ENCODE peak calls at places on chromosomes 5 and 9, in five cellular contexts. C, P, W, Z and B are unnamed samples.

GRCh38 chr9:69583641-69584234 is 88.4 kb downstream of the APBA1 start:
- DNase-seq in C (no peak), P (no peak), W (no peak), Z (no peak), B (no peak)

GRCh38 chr9:130358928-130359327 is 85.8 kb upstream of the ASS1 start:
- DNase-seq in C (no peak), P (no peak), W (no peak), Z (no peak), B (no peak)

GRCh38 chr5:150342583-150342982 is 14.9 kb upstream of the TCOF1 start:
- DNase-seq in C (no peak), P (no peak), W (no peak), Z (no peak), B (no peak)

GRCh38 chr9:137236238-137236935 is 4.7 kb upstream of the TUBB4B start:
- DNase-seq in C (peak), P (peak), W (peak), Z (peak), B (peak)

GRCh38 chr9:84283895-84284294 is 56.7 kb downstream of the SLC28A3 start:
- DNase-seq in C (no peak), P (no peak), W (no peak), Z (no peak), B (no peak)

GRCh38 chr5:79416499-79416898 is 97.4 kb downstream of the HOMER1 start:
- DNase-seq in C (peak), P (no peak), W (no peak), Z (peak), B (peak)

GRCh38 chr5:30324083-30324482 is 869.4 kb upstream of the CDH6 start:
- DNase-seq in C (no peak), P (no peak), W (no peak), Z (no peak), B (no peak)

GRCh38 chr9:83379045-83379444 is 159.2 kb downstream of the FRMD3 start:
- DNase-seq in C (no peak), P (no peak), W (no peak), Z (no peak), B (no peak)

GRCh38 chr9:134066923-134067851 is 639 bp downstream of the BRD3 start:
- DNase-seq in C (peak), P (no peak), W (no peak), Z (peak), B (peak)

GRCh38 chr9:16553869-16554540 is 316.5 kb downstream of the BNC2 start:
- DNase-seq in C (no peak), P (no peak), W (no peak), Z (peak), B (no peak)

GRCh38 chr9:82490019-82490499 is 501.5 kb downstream of the SPATA31D1 start:
- DNase-seq in C (no peak), P (peak), W (no peak), Z (peak), B (no peak)

GRCh38 chr9:123860603-123861002 is 69.3 kb downstream of the DENND1A start:
- DNase-seq in C (no peak), P (no peak), W (no peak), Z (no peak), B (no peak)

GRCh38 chr5:103454774-103455173 is 107.8 kb downstream of the NUDT12 start:
- DNase-seq in C (no peak), P (no peak), W (no peak), Z (peak), B (no peak)

GRCh38 chr9:129109504-129109903 is 1.1 kb downstream of the CRAT start:
- DNase-seq in C (peak), P (no peak), W (no peak), Z (peak), B (no peak)

GRCh38 chr5:93831449-93831848 is 90.0 kb upstream of the POU5F2 start:
- DNase-seq in C (no peak), P (peak), W (no peak), Z (peak), B (no peak)

GRCh38 chr5:135559342-135559741 is 19.4 kb downstream of the CXCL14 start:
- DNase-seq in C (no peak), P (no peak), W (no peak), Z (no peak), B (no peak)

GRCh38 chr9:8030095-8030494 is 230.5 kb upstream of the DMAC1 start:
- DNase-seq in C (no peak), P (no peak), W (no peak), Z (no peak), B (no peak)

GRCh38 chr9:90881648-90882047 is 80.0 kb downstream of the SYK start:
- DNase-seq in C (peak), P (no peak), W (no peak), Z (no peak), B (no peak)

GRCh38 chr5:177325868-177326381 is 14.2 kb upstream of the MXD3 start:
- DNase-seq in C (no peak), P (no peak), W (no peak), Z (no peak), B (no peak)

GRCh38 chr5:126988021-126988569 is 42.3 kb downstream of the MARCHF3 start:
- DNase-seq in C (peak), P (no peak), W (no peak), Z (no peak), B (no peak)

GRCh38 chr9:135461936-135462335 is 17.6 kb upstream of the PPP1R26 start:
- DNase-seq in C (no peak), P (no peak), W (no peak), Z (no peak), B (no peak)

GRCh38 chr5:158614951-158615350 is 484.8 kb downstream of the EBF1 start:
- DNase-seq in C (no peak), P (peak), W (no peak), Z (no peak), B (no peak)

GRCh38 chr9:120009856-120010255 is 570.1 kb downstream of the CDK5RAP2 start:
- DNase-seq in C (no peak), P (no peak), W (no peak), Z (no peak), B (no peak)

GRCh38 chr9:97307091-97307490 is 368 bp upstream of the CCDC180 start:
- DNase-seq in C (no peak), P (peak), W (peak), Z (peak), B (peak)

GRCh38 chr5:169442354-169443248 is 141.0 kb upstream of the SPDL1 start:
- DNase-seq in C (no peak), P (peak), W (no peak), Z (peak), B (no peak)

GRCh38 chr5:65961644-65962043 is 35.3 kb downstream of the ERBIN start:
- DNase-seq in C (no peak), P (no peak), W (no peak), Z (peak), B (no peak)

GRCh38 chr5:127307868-127308267 is 17.3 kb downstream of the MEGF10 start:
- DNase-seq in C (no peak), P (no peak), W (no peak), Z (no peak), B (no peak)

GRCh38 chr5:95644351-95645042 is 2.1 kb upstream of the RFESD start:
- DNase-seq in C (peak), P (no peak), W (no peak), Z (peak), B (no peak)

GRCh38 chr9:87310827-87311564 is 186.7 kb upstream of the DAPK1 start:
- DNase-seq in C (no peak), P (no peak), W (no peak), Z (no peak), B (no peak)

GRCh38 chr5:133460172-133460758 is 152.1 kb downstream of the FSTL4 start:
- DNase-seq in C (peak), P (no peak), W (no peak), Z (peak), B (peak)

GRCh38 chr9:11335011-11335410 is 722.2 kb upstream of the PTPRD start:
- DNase-seq in C (no peak), P (no peak), W (no peak), Z (no peak), B (no peak)

GRCh38 chr5:51039915-51040314 is 343.3 kb upstream of the ISL1 start:
- DNase-seq in C (no peak), P (no peak), W (no peak), Z (no peak), B (no peak)
- TF ChIP-seq CTCF in C (no peak), P (no peak), W (no peak), Z (no peak), B (no peak)

GRCh38 chr5:38018011-38018410 is 178.2 kb upstream of the GDNF start:
- DNase-seq in C (no peak), P (no peak), W (no peak), Z (no peak), B (no peak)

GRCh38 chr5:38029431-38030065 is 189.7 kb upstream of the GDNF start:
- DNase-seq in C (no peak), P (no peak), W (no peak), Z (no peak), B (no peak)

GRCh38 chr5:38022621-38023020 is 182.8 kb upstream of the GDNF start:
- DNase-seq in C (no peak), P (no peak), W (no peak), Z (no peak), B (no peak)

GRCh38 chr5:38023353-38023752 is 183.5 kb upstream of the GDNF start:
- DNase-seq in C (no peak), P (no peak), W (no peak), Z (no peak), B (no peak)

DNA sequence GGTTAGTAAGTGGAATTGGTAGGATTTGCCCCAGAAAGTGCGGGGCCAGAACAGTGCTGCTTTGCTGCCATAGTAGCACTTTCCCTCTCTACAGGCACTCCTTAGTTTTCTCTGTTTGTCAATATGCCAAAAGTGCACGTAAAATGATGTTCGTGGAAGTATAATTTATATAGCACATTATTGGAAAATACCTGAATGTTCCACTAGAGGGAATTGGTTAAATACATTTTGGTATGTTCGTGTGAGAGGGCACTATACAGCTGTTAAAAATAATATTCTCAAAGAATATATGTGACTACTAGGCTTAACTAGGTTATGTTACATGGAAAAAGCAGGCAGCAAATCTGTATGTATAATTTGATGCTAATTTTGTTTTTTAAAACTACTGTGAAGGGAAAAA is 184.0 kb upstream of the GDNF start:
- DNase-seq in C (no peak), P (no peak), W (no peak), Z (no peak), B (no peak)
- TF ChIP-seq CTCF in C (peak), P (no peak), W (no peak), Z (no peak), B (no peak)

GRCh38 chr5:1883120-1883924 is 597 bp upstream of the IRX4 start:
- DNase-seq in C (no peak), P (no peak), W (peak), Z (no peak), B (peak)
- TF ChIP-seq CTCF in C (no peak), P (no peak), W (peak), Z (no peak), B (no peak)

GRCh38 chr5:122091942-122092600 is 14.0 kb upstream of the LOX start:
- DNase-seq in C (no peak), P (no peak), W (no peak), Z (peak), B (no peak)
- TF ChIP-seq CTCF in C (peak), P (peak), W (peak), Z (peak), B (no peak)

GRCh38 chr5:44334622-44335021 is 54.6 kb downstream of the FGF10 start:
- DNase-seq in C (no peak), P (no peak), W (no peak), Z (no peak), B (no peak)

GRCh38 chr5:44332360-44332971 is 56.8 kb downstream of the FGF10 start:
- DNase-seq in C (peak), P (peak), W (no peak), Z (peak), B (no peak)

GRCh38 chr5:44331471-44332079 is 57.6 kb downstream of the FGF10 start:
- DNase-seq in C (no peak), P (no peak), W (no peak), Z (no peak), B (no peak)

DNA sequence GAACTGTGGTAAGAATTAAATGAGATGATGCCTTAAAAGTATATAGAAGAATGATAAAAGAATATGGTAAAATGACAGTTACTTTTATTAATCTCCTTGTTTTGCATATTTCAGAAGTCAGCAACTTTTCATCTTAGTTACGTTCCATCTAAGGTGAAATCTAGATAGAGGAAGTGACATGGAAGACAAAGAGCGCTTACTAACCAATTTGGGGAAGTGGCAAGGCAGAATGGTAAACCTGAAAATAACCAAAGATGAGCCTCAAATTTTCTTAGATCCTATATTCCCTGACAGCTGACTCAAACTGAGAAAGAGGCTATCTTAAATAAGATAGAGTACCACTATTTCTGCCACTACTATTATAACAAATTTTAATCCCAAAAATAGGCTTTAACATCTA is 52.5 kb downstream of the FGF10 start:
- DNase-seq in C (no peak), P (no peak), W (no peak), Z (no peak), B (no peak)
- TF ChIP-seq CTCF in C (no peak), P (no peak), W (no peak), Z (no peak), B (no peak)

GRCh38 chr5:60295423-60295822 is 401.9 kb upstream of the PDE4D start:
- DNase-seq in C (peak), P (no peak), W (no peak), Z (peak), B (peak)
- TF ChIP-seq CTCF in C (peak), P (peak), W (peak), Z (peak), B (no peak)

GRCh38 chr9:101387871-101388506 is 3.2 kb upstream of the BAAT start:
- DNase-seq in C (peak), P (no peak), W (no peak), Z (peak), B (peak)
- TF ChIP-seq CTCF in C (peak), P (peak), W (peak), Z (peak), B (peak)

GRCh38 chr5:74031536-74031935 is 405.5 kb downstream of the ARHGEF28 start:
- DNase-seq in C (no peak), P (no peak), W (no peak), Z (no peak), B (no peak)
- TF ChIP-seq CTCF in C (no peak), P (no peak), W (no peak), Z (no peak), B (no peak)

DNA sequence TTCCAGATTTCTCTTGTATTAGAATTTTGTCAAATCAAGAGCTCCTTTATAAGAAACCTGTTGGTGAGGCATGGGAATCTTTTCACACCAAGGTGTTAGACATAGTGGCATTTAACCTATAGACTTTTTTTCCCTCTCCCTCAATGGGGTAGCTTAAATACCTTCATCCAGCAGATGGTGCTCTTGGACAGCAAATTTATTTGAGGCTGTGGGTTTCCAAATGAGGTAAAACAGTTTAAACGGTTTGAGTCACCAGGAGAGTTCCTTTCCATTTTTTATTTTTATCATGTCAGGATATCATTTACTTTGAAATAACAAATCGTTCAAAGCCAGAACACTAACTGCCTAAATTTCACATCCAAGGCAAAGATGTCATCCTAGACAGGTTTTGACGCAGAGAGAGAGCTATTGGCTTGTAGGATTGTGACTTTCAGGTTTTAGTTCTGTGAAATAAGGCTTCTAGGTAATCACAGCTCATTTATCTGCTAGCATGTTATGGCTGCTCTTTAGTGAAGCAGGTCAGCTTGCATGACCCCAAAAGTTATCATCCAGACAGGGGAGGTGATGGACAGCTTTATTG is 69.7 kb downstream of the KDM4C start:
- DNase-seq in C (peak), P (no peak), W (no peak), Z (peak), B (no peak)
- TF ChIP-seq CTCF in C (peak), P (peak), W (peak), Z (peak), B (no peak)

GRCh38 chr5:61416410-61416809 is 84.4 kb downstream of the ZSWIM6 start:
- DNase-seq in C (no peak), P (no peak), W (no peak), Z (no peak), B (no peak)
- TF ChIP-seq CTCF in C (no peak), P (no peak), W (no peak), Z (no peak), B (no peak)